ENCODE peak calls at places on chromosomes 3 and 15, in six cellular contexts. L is bronchial epithelial cell; Y is AG09319; B is nephron progenitor cell; I is iPS-NIHi11; X is activated naive CD8-positive, alpha-beta T cell treated with anti-CD3 and anti-CD28 coated beads for 36 hours. M is an unnamed sample.

GRCh38 chr15:48872632-48873031 is 5.3 kb upstream of the EID1 start:
- DNase-seq in B (no peak), X (no peak), L (no peak), I (no peak), Y (no peak), M (no peak)

GRCh38 chr3:52685285-52685704 is 418 bp downstream of the PBRM1 start:
- DNase-seq in B (peak), I (peak), Y (no peak), L (peak), X (peak), M (peak)

GRCh38 chr3:11379824-11380281 is 107.7 kb downstream of the ATG7 start:
- DNase-seq in B (no peak), I (no peak), Y (no peak), L (no peak), X (no peak), M (no peak)

GRCh38 chr3:12886106-12886679 is 44.8 kb upstream of the RPL32 start:
- DNase-seq in L (no peak), B (no peak), I (no peak), X (no peak), Y (no peak), M (no peak)

GRCh38 chr3:46663611-46664135 is 29.8 kb downstream of the ALS2CL start:
- DNase-seq in B (peak), Y (no peak), L (peak), I (peak), X (no peak), M (no peak)

GRCh38 chr3:106428565-106428994 is 559.8 kb upstream of the CBLB start:
- DNase-seq in X (peak), B (no peak), I (peak), L (peak), Y (peak), M (peak)

GRCh38 chr3:129486057-129487035 is 42.1 kb upstream of the RHO start:
- DNase-seq in B (no peak), X (no peak), I (peak), Y (peak), L (peak), M (no peak)

GRCh38 chr3:29694783-29695182 is 413.9 kb downstream of the RBMS3 start:
- DNase-seq in B (no peak), X (no peak), Y (peak), I (peak), L (peak), M (no peak)

GRCh38 chr3:110664148-110664547 is 407.5 kb upstream of the NECTIN3 start:
- DNase-seq in I (no peak), Y (no peak), X (no peak), L (no peak), B (no peak), M (peak)

GRCh38 chr3:181076558-181076957 is 87.0 kb upstream of the DNAJC19 start:
- DNase-seq in X (no peak), L (no peak), B (no peak), Y (no peak), I (no peak), M (no peak)

GRCh38 chr3:50242778-50243551 is 7.0 kb downstream of the GNAI2 start:
- DNase-seq in I (no peak), X (peak), L (no peak), Y (no peak), B (no peak), M (no peak)

GRCh38 chr3:36933540-36934296 is 11.1 kb downstream of the TRANK1 start:
- DNase-seq in L (no peak), B (no peak), I (no peak), Y (no peak), X (no peak), M (no peak)

GRCh38 chr3:45790611-45791010 is 5.7 kb downstream of the SLC6A20 start:
- DNase-seq in B (no peak), X (no peak), I (no peak), Y (no peak), L (no peak), M (no peak)

GRCh38 chr3:45642731-45643152 is 46.5 kb upstream of the SACM1L start:
- DNase-seq in I (no peak), Y (no peak), B (no peak), L (no peak), X (no peak), M (no peak)

GRCh38 chr3:66021731-66022131 is 17.0 kb downstream of the MAGI1 start:
- DNase-seq in X (no peak), L (peak), Y (no peak), I (peak), B (no peak), M (peak)

M was measured in body of pancreas.